ENCODE peak calls at places on chromosomes 6 and 20, in eight cellular contexts. O is activated T-cell treated with anti-CD3 and anti-CD28 coated beads for 24 hours; B is foreskin keratinocyte; M is brain microvascular endothelial cell; C is SW480; D is sciatic nerve; X is HTR-8/SVneo; K is activated naive CD8-positive, alpha-beta T cell treated with anti-CD3 and anti-CD28 coated beads for 36 hours. W is an unnamed sample.
A peak's percentile ranks its signal among the peaks of the same experiment; 100 is the strongest.

GRCh38 chr6:158854214-158855101 is 35.3 kb upstream of the EZR start:
- DNase-seq in O (no peak), B (peak; percentile 64), M (peak; percentile 76), C (peak; percentile 65), D (no peak), X (no peak), K (no peak), W (no peak)

GRCh38 chr20:3563548-3564177 is 92.8 kb downstream of the ATRN start:
- DNase-seq in O (no peak), B (peak; percentile 36), M (peak; percentile 58), C (peak; percentile 59), D (no peak), X (peak; percentile 50), K (no peak), W (peak; percentile 61)

GRCh38 chr6:105432797-105433196 is 29.9 kb upstream of the PREP start:
- DNase-seq in O (no peak), B (peak; percentile 89), M (peak; percentile 58), C (peak; percentile 55), D (no peak), X (peak; percentile 41), K (no peak), W (peak; percentile 37)

GRCh38 chr6:75202676-75203131 is 3.1 kb downstream of the COL12A1 start:
- DNase-seq in O (no peak), B (peak; percentile 48), M (no peak), C (no peak), D (no peak), X (no peak), K (no peak), W (no peak)

GRCh38 chr6:53302678-53303360 is 45.9 kb downstream of the ELOVL5 start:
- DNase-seq in O (no peak), B (peak; percentile 91), M (peak; percentile 38), C (peak; percentile 20), D (no peak), X (peak; percentile 74), K (no peak), W (no peak)

GRCh38 chr6:3518356-3518841 is 61.5 kb upstream of the SLC22A23 start:
- DNase-seq in O (no peak), B (peak; percentile 93), M (no peak), C (peak; percentile 46), D (no peak), X (peak; percentile 78), K (no peak), W (peak; percentile 64)

GRCh38 chr20:1907586-1907985 is 12.4 kb downstream of the SIRPA start:
- DNase-seq in O (no peak), B (no peak), M (peak; percentile 5), C (no peak), D (no peak), X (no peak), K (no peak), W (no peak)

GRCh38 chr6:75250552-75250951 is 7.0 kb upstream of the COX7A2 start:
- DNase-seq in O (no peak), B (no peak), M (no peak), C (no peak), D (no peak), X (no peak), K (no peak), W (no peak)

GRCh38 chr20:57179265-57179664 is 87.2 kb downstream of the BMP7 start:
- DNase-seq in O (no peak), B (peak; percentile 49), M (no peak), C (no peak), D (no peak), X (no peak), K (no peak), W (no peak)

GRCh38 chr6:971981-972640 is 279.2 kb upstream of the EXOC2 start:
- DNase-seq in O (no peak), B (no peak), M (no peak), C (peak; percentile 94), D (no peak), X (no peak), K (no peak), W (no peak)

GRCh38 chr6:23568292-23568691 is 557.7 kb upstream of the NRSN1 start:
- DNase-seq in O (no peak), B (no peak), M (no peak), C (no peak), D (no peak), X (no peak), K (no peak), W (no peak)

GRCh38 chr6:37125779-37126553 is 44.0 kb upstream of the PIM1 start:
- DNase-seq in O (no peak), B (no peak), M (no peak), C (no peak), D (no peak), X (no peak), K (no peak), W (peak; percentile 57)

GRCh38 chr6:106823732-106824351 is 150.7 kb downstream of the CD24 start:
- DNase-seq in O (no peak), B (peak; percentile 26), M (no peak), C (no peak), D (no peak), X (no peak), K (no peak), W (no peak)

GRCh38 chr6:7546832-7547714 is 5.6 kb downstream of the DSP start:
- DNase-seq in O (no peak), B (peak; percentile 76), M (no peak), C (no peak), D (no peak), X (no peak), K (no peak), W (no peak)

GRCh38 chr6:99993146-99993532 is 884 bp downstream of the MCHR2 start:
- DNase-seq in O (no peak), B (no peak), M (no peak), C (no peak), D (no peak), X (no peak), K (no peak), W (no peak)

GRCh38 chr6:123587838-123588545 is 48.8 kb downstream of the TRDN start:
- DNase-seq in O (no peak), B (peak; percentile 1), M (no peak), C (no peak), D (no peak), X (no peak), K (no peak), W (no peak)

GRCh38 chr6:139161169-139161568 is 26.3 kb downstream of the HECA start:
- DNase-seq in O (no peak), B (no peak), M (no peak), C (peak; percentile 97), D (no peak), X (no peak), K (peak; percentile 56), W (peak; percentile 37)

GRCh38 chr6:45625191-45625664 is 247.5 kb upstream of the SUPT3H start:
- DNase-seq in O (peak; percentile 13), B (peak; percentile 54), M (peak; percentile 42), C (no peak), D (no peak), X (no peak), K (peak; percentile 8), W (no peak)

GRCh38 chr20:46137816-46138215 is 19.7 kb downstream of the CD40 start:
- DNase-seq in O (no peak), B (no peak), M (no peak), C (no peak), D (no peak), X (no peak), K (no peak), W (no peak)

GRCh38 chr6:157004530-157004929 is 227.4 kb downstream of the ARID1B start:
- DNase-seq in O (no peak), B (no peak), M (no peak), C (no peak), D (no peak), X (no peak), K (no peak), W (no peak)

GRCh38 chr20:11457476-11457875 is 460.2 kb upstream of the BTBD3 start:
- DNase-seq in O (no peak), B (peak; percentile 20), M (peak; percentile 23), C (peak; percentile 44), D (no peak), X (no peak), K (no peak), W (no peak)

GRCh38 chr6:75334266-75335040 is 49.9 kb upstream of the TMEM30A start:
- DNase-seq in O (no peak), B (peak; percentile 56), M (peak; percentile 49), C (no peak), D (no peak), X (no peak), K (no peak), W (peak; percentile 16)

GRCh38 chr6:9250852-9251251 is 815.5 kb upstream of the SLC35B3 start:
- DNase-seq in O (no peak), B (peak; percentile 74), M (peak; percentile 35), C (peak; percentile 54), D (no peak), X (peak; percentile 41), K (no peak), W (peak; percentile 43)

GRCh38 chr6:149169761-149170359 is 147.7 kb upstream of the TAB2 start:
- DNase-seq in O (no peak), B (peak; percentile 20), M (no peak), C (no peak), D (no peak), X (peak; percentile 13), K (no peak), W (no peak)

GRCh38 chr6:139198529-139199303 is 63.8 kb downstream of the HECA start:
- DNase-seq in O (no peak), B (no peak), M (no peak), C (no peak), D (no peak), X (no peak), K (no peak), W (no peak)

GRCh38 chr6:109075934-109076333 is 18.7 kb downstream of the SESN1 start:
- DNase-seq in O (no peak), B (no peak), M (no peak), C (no peak), D (no peak), X (no peak), K (no peak), W (no peak)

GRCh38 chr6:112665114-112665513 is 318.0 kb downstream of the RFPL4B start:
- DNase-seq in O (no peak), B (peak; percentile 10), M (peak; percentile 63), C (no peak), D (no peak), X (no peak), K (no peak), W (no peak)